ENCODE peak calls at places on chromosomes 6 and 20, in nine cellular contexts. F is suprapubic skin, G is HepG2, U is H1, O is stomach, P is GM12878, Y is sigmoid colon, X is Panc1, I is HCT116. Z is an unnamed sample.

GRCh38 chr6:128161839-128162238 is 261.0 kb upstream of the THEMIS start:
- DNase-seq in U (no peak), Y (no peak), F (no peak), O (no peak), I (no peak), X (no peak), P (no peak), G (no peak), Z (no peak)

GRCh38 chr6:126534418-126534817 is 194.5 kb downstream of the CENPW start:
- DNase-seq in O (no peak), X (no peak), F (no peak), Y (no peak), P (no peak), G (no peak), I (no peak), U (no peak), Z (no peak)

GRCh38 chr6:37695857-37696219 is 1.8 kb downstream of the MDGA1 start:
- DNase-seq in Y (no peak), I (no peak), F (no peak), U (no peak), X (no peak), G (no peak), O (no peak), P (no peak), Z (no peak)

GRCh38 chr6:158815915-158816314 is 3.3 kb downstream of the EZR start:
- DNase-seq in P (no peak), U (no peak), I (no peak), F (no peak), Y (no peak), O (no peak), X (no peak), G (no peak), Z (no peak)

GRCh38 chr6:41345901-41346300 is 10.5 kb downstream of the NCR2 start:
- DNase-seq in Y (no peak), X (no peak), I (no peak), U (peak; percentile 33), F (no peak), G (no peak), O (no peak), P (no peak), Z (no peak)

GRCh38 chr6:169539176-169539897 is 162.5 kb downstream of the WDR27 start:
- DNase-seq in O (no peak), F (no peak), X (no peak), G (no peak), Y (no peak), P (no peak), I (no peak), U (no peak), Z (no peak)

GRCh38 chr6:169858293-169858934 is 107.0 kb downstream of the ERMARD start:
- DNase-seq in P (no peak), X (no peak), F (no peak), U (peak; percentile 30), Y (no peak), O (peak; percentile 15), I (no peak), G (no peak), Z (no peak)

GRCh38 chr20:45036044-45036755 is 64.7 kb downstream of the KCNS1 start:
- DNase-seq in Y (no peak), F (no peak), X (no peak), U (no peak), G (peak; percentile 23), O (no peak), P (no peak), I (peak; percentile 74), Z (no peak)

GRCh38 chr6:41901882-41902519 is 6.8 kb upstream of the USP49 start:
- DNase-seq in X (no peak), U (peak; percentile 53), F (no peak), P (no peak), I (no peak), O (no peak), Y (no peak), G (no peak), Z (peak; percentile 46)

GRCh38 chr6:24227556-24227955 is 101.5 kb downstream of the NRSN1 start:
- DNase-seq in O (no peak), F (no peak), X (no peak), U (no peak), P (no peak), I (no peak), Y (no peak), G (no peak), Z (no peak)

GRCh38 chr6:106158816-106159215 is 72.7 kb downstream of the PRDM1 start:
- DNase-seq in X (no peak), F (no peak), P (no peak), U (no peak), G (no peak), O (no peak), Y (no peak), I (no peak), Z (no peak)

GRCh38 chr6:12348530-12349511 is 58.7 kb downstream of the EDN1 start:
- DNase-seq in O (peak; percentile 58), Y (no peak), X (peak; percentile 84), U (no peak), I (peak; percentile 83), P (no peak), G (peak; percentile 98), F (no peak), Z (no peak)

GRCh38 chr6:87436435-87436834 is 28.7 kb downstream of the CFAP206 start:
- DNase-seq in F (no peak), G (peak; percentile 55), U (peak; percentile 69), I (peak; percentile 8), Y (no peak), O (peak; percentile 34), X (no peak), P (peak; percentile 25), Z (peak; percentile 26)

DNA sequence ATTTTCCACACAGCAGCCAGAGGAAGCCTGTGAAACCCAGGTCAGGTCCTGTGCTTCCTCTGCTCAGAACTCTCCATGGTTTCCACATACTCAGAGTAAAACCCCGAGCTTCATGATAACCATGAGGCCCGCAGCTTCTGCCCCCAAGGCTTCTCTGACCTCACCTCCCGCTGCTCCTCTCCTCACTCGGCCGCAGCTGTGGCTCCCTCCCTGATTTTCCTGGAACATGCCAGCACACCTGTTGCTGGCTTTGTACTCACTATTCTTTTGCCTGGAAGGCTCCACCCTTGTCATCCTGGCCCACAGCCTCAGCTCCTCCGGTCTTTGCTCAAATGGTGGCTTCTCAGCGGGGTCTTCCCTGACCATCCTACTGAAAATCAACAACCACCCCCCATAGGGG is 341.7 kb downstream of the PREX1 start:
- DNase-seq in U (no peak), X (no peak), G (no peak), F (no peak), Y (no peak), O (no peak), I (no peak), P (no peak), Z (no peak)
- TF ChIP-seq POLR2AphosphoS5 in U (no peak), X (no peak), G (no peak), F (no peak), Y (no peak), O (no peak), I (no peak), P (no peak), Z (no peak)

DNA sequence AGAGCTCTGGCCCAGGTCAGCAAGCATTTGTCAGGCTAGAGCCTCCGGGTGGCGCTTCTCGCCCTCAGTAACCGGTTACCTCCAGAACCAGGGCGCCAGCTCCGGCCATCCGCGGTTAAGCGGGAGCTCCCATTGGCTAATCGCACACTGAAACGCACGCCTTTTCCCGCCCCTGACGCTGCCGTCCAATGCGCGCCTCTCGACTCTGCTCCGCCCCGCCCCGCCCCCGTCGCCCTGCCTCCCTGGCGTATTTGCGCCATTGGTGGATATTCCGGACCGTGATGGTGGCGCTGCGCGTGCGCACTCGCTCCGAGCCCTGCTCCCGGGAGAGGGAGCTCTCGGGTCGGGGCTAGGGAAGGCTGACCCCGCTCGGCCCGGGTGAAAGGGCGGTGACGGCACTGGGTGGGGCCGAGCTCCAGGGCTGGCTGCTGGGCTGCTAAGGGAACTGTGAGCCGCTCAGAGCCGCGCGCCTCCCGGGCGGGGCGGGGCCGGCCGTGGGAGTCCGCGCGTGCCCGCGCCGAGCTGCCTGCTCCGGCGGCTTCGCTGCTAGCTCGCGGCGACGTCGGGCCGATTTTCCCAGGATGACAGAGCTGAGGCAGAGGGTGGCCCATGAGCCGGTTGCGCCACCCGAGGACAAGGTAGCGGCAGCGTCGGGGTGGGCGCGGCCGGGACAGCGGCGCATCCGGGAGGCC is at the start of gene CDS2:
- DNase-seq in P (peak; percentile 98), X (peak; percentile 97), F (peak; percentile 100), U (peak; percentile 100), O (peak; percentile 100), I (peak; percentile 97), Y (peak; percentile 100), G (peak; percentile 99), Z (peak; percentile 100)
- TF ChIP-seq CTCF in P (peak; percentile 62), X (peak; percentile 94), F (peak; percentile 72), U (peak; percentile 60), O (no peak), I (peak; percentile 73), Y (no peak), G (peak; percentile 92), Z (peak; percentile 12)

GRCh38 chr6:149727793-149728498 is 10.0 kb upstream of the LATS1 start:
- DNase-seq in F (no peak), P (no peak), Y (no peak), G (no peak), I (no peak), O (no peak), U (no peak), X (no peak), Z (peak; percentile 63)
- TF ChIP-seq POLR2AphosphoS5 in F (no peak), P (no peak), Y (no peak), G (no peak), I (no peak), O (no peak), U (no peak), X (no peak), Z (no peak)

GRCh38 chr20:43473058-43473704 is 15.5 kb downstream of the SRSF6 start:
- DNase-seq in U (no peak), P (no peak), Y (no peak), I (no peak), G (no peak), X (no peak), O (no peak), F (no peak), Z (no peak)
- TF ChIP-seq CTCF in U (peak; percentile 9), P (no peak), Y (no peak), I (no peak), G (peak; percentile 33), X (no peak), O (no peak), F (no peak), Z (no peak)